ENCODE peak calls at places on chromosomes 2 and 18, in five cellular contexts. One of them, this sample, is unnamed.
A peak's percentile ranks its signal among the peaks of the same experiment; 100 is the strongest.

GRCh38 chr2:42214669-42215068 is 45.5 kb downstream of the EML4 start:
- DNase-seq in IMR-90: peak; percentile 63
- DNase-seq in SK-N-SH: no peak
- DNase-seq in C1 segment of cervical spinal cord: no peak
- DNase-seq in NCI-H146: no peak
- DNase-seq in this sample: peak; percentile 80

GRCh38 chr18:36073676-36074075 is 6.3 kb upstream of the RPRD1A start:
- DNase-seq in IMR-90: peak; percentile 11
- DNase-seq in SK-N-SH: no peak
- DNase-seq in C1 segment of cervical spinal cord: no peak
- DNase-seq in NCI-H146: no peak
- DNase-seq in this sample: peak; percentile 38

GRCh38 chr2:74834806-74835755 is 1.2 kb downstream of the HK2 start:
- DNase-seq in IMR-90: peak; percentile 38
- DNase-seq in SK-N-SH: peak; percentile 87
- DNase-seq in C1 segment of cervical spinal cord: peak; percentile 52
- DNase-seq in NCI-H146: peak; percentile 90
- DNase-seq in this sample: peak; percentile 36

GRCh38 chr2:229775614-229776313 is 61.4 kb upstream of the DNER start:
- DNase-seq in IMR-90: peak; percentile 53
- DNase-seq in SK-N-SH: no peak
- DNase-seq in C1 segment of cervical spinal cord: no peak
- DNase-seq in NCI-H146: no peak
- DNase-seq in this sample: peak; percentile 61

GRCh38 chr18:13437801-13438506 is 219.4 kb downstream of the LDLRAD4 start:
- DNase-seq in IMR-90: no peak
- DNase-seq in SK-N-SH: no peak
- DNase-seq in C1 segment of cervical spinal cord: peak; percentile 42
- DNase-seq in NCI-H146: no peak
- DNase-seq in this sample: no peak

GRCh38 chr2:124725187-124725586 is 700.1 kb downstream of the CNTNAP5 start:
- DNase-seq in IMR-90: no peak
- DNase-seq in SK-N-SH: no peak
- DNase-seq in C1 segment of cervical spinal cord: no peak
- DNase-seq in NCI-H146: no peak
- DNase-seq in this sample: no peak

GRCh38 chr2:37323770-37324535 is 680 bp downstream of the PRKD3 start:
- DNase-seq in IMR-90: peak; percentile 31
- DNase-seq in SK-N-SH: peak; percentile 81
- DNase-seq in C1 segment of cervical spinal cord: peak; percentile 57
- DNase-seq in NCI-H146: peak; percentile 46
- DNase-seq in this sample: peak; percentile 45

GRCh38 chr2:83695530-83695929 is 763.5 kb downstream of the SUCLG1 start:
- DNase-seq in IMR-90: no peak
- DNase-seq in SK-N-SH: no peak
- DNase-seq in C1 segment of cervical spinal cord: no peak
- DNase-seq in NCI-H146: no peak
- DNase-seq in this sample: no peak

GRCh38 chr2:59182249-59182648 is 941.1 kb upstream of the FANCL start:
- DNase-seq in IMR-90: peak; percentile 15
- DNase-seq in SK-N-SH: peak; percentile 52
- DNase-seq in C1 segment of cervical spinal cord: no peak
- DNase-seq in NCI-H146: peak; percentile 66
- DNase-seq in this sample: peak; percentile 28

GRCh38 chr2:23585218-23585945 is 200.4 kb downstream of the KLHL29 start:
- DNase-seq in IMR-90: no peak
- DNase-seq in SK-N-SH: no peak
- DNase-seq in C1 segment of cervical spinal cord: no peak
- DNase-seq in NCI-H146: no peak
- DNase-seq in this sample: no peak

GRCh38 chr2:205579335-205579734 is 103.0 kb upstream of the NRP2 start:
- DNase-seq in IMR-90: no peak
- DNase-seq in SK-N-SH: no peak
- DNase-seq in C1 segment of cervical spinal cord: no peak
- DNase-seq in NCI-H146: no peak
- DNase-seq in this sample: no peak

GRCh38 chr2:95053543-95053942 is 28.0 kb downstream of the MAL start:
- DNase-seq in IMR-90: no peak
- DNase-seq in SK-N-SH: no peak
- DNase-seq in C1 segment of cervical spinal cord: no peak
- DNase-seq in NCI-H146: peak; percentile 18
- DNase-seq in this sample: no peak

GRCh38 chr2:9982248-9982647 is 30.8 kb downstream of the GRHL1 start:
- DNase-seq in IMR-90: peak; percentile 93
- DNase-seq in SK-N-SH: no peak
- DNase-seq in C1 segment of cervical spinal cord: no peak
- DNase-seq in NCI-H146: no peak
- DNase-seq in this sample: peak; percentile 82

GRCh38 chr2:239288951-239289481 is 111.8 kb downstream of the HDAC4 start:
- DNase-seq in IMR-90: no peak
- DNase-seq in SK-N-SH: peak; percentile 66
- DNase-seq in C1 segment of cervical spinal cord: no peak
- DNase-seq in NCI-H146: no peak
- DNase-seq in this sample: no peak

GRCh38 chr18:59634096-59634495 is 63.1 kb downstream of the CCBE1 start:
- DNase-seq in IMR-90: no peak
- DNase-seq in SK-N-SH: no peak
- DNase-seq in C1 segment of cervical spinal cord: no peak
- DNase-seq in NCI-H146: no peak
- DNase-seq in this sample: no peak

GRCh38 chr2:97935719-97936161 is 60.0 kb downstream of the TMEM131 start:
- DNase-seq in IMR-90: peak; percentile 72
- DNase-seq in SK-N-SH: peak; percentile 21
- DNase-seq in C1 segment of cervical spinal cord: no peak
- DNase-seq in NCI-H146: peak; percentile 81
- DNase-seq in this sample: peak; percentile 78

GRCh38 chr2:148829618-148830017 is 45.4 kb upstream of the KIF5C start:
- DNase-seq in IMR-90: no peak
- DNase-seq in SK-N-SH: no peak
- DNase-seq in C1 segment of cervical spinal cord: no peak
- DNase-seq in NCI-H146: peak; percentile 2
- DNase-seq in this sample: no peak

GRCh38 chr2:74041726-74042125 is 57.0 kb downstream of the TET3 start:
- DNase-seq in IMR-90: no peak
- DNase-seq in SK-N-SH: no peak
- DNase-seq in C1 segment of cervical spinal cord: no peak
- DNase-seq in NCI-H146: no peak
- DNase-seq in this sample: no peak

GRCh38 chr18:13032173-13032572 is 41.0 kb downstream of the CEP192 start:
- DNase-seq in IMR-90: no peak
- DNase-seq in SK-N-SH: no peak
- DNase-seq in C1 segment of cervical spinal cord: no peak
- DNase-seq in NCI-H146: no peak
- DNase-seq in this sample: no peak

GRCh38 chr2:170121689-170122088 is 56.3 kb upstream of the MYO3B start:
- DNase-seq in IMR-90: no peak
- DNase-seq in SK-N-SH: no peak
- DNase-seq in C1 segment of cervical spinal cord: no peak
- DNase-seq in NCI-H146: no peak
- DNase-seq in this sample: peak; percentile 13

GRCh38 chr2:158735822-158736580 is 59.1 kb upstream of the DAPL1 start:
- DNase-seq in IMR-90: no peak
- DNase-seq in SK-N-SH: no peak
- DNase-seq in C1 segment of cervical spinal cord: no peak
- DNase-seq in NCI-H146: no peak
- DNase-seq in this sample: no peak

GRCh38 chr2:147439986-147440385 is 404.8 kb upstream of the ACVR2A start:
- DNase-seq in IMR-90: no peak
- DNase-seq in SK-N-SH: no peak
- DNase-seq in C1 segment of cervical spinal cord: no peak
- DNase-seq in NCI-H146: no peak
- DNase-seq in this sample: no peak

GRCh38 chr2:109238580-109238979 is 109.6 kb downstream of the SH3RF3 start:
- DNase-seq in IMR-90: peak; percentile 95
- DNase-seq in SK-N-SH: no peak
- DNase-seq in C1 segment of cervical spinal cord: peak; percentile 60
- DNase-seq in NCI-H146: no peak
- DNase-seq in this sample: peak; percentile 98

GRCh38 chr2:164808776-164809175 is 32.8 kb downstream of the COBLL1 start:
- DNase-seq in IMR-90: no peak
- DNase-seq in SK-N-SH: no peak
- DNase-seq in C1 segment of cervical spinal cord: no peak
- DNase-seq in NCI-H146: no peak
- DNase-seq in this sample: peak; percentile 77

GRCh38 chr18:11872479-11873136 is 21.4 kb downstream of the CHMP1B start:
- DNase-seq in IMR-90: no peak
- DNase-seq in SK-N-SH: no peak
- DNase-seq in C1 segment of cervical spinal cord: no peak
- DNase-seq in NCI-H146: peak; percentile 76
- DNase-seq in this sample: no peak

GRCh38 chr2:217367464-217367863 is 507.6 kb upstream of the TNP1 start:
- DNase-seq in IMR-90: peak; percentile 73
- DNase-seq in SK-N-SH: no peak
- DNase-seq in C1 segment of cervical spinal cord: no peak
- DNase-seq in NCI-H146: no peak
- DNase-seq in this sample: peak; percentile 32

GRCh38 chr2:100606740-100607343 is 44.0 kb downstream of the PDCL3 start:
- DNase-seq in IMR-90: peak; percentile 46
- DNase-seq in SK-N-SH: peak; percentile 64
- DNase-seq in C1 segment of cervical spinal cord: peak; percentile 12
- DNase-seq in NCI-H146: peak; percentile 13
- DNase-seq in this sample: peak; percentile 38

This sample was measured in iris pigment epithelial cell.